ENCODE peak calls at places on chromosome 13, in five cellular contexts. V is astrocyte, D is fibroblast of lung, U is vagina, Y is prostate gland. H is an unnamed sample. For H3K4me1, the result is how much of the 10 kb centered on the place peaks cover.

GRCh38 chr13:100176781-100177389 is 88.0 kb downstream of the PCCA start:
- DNase-seq in U (no peak), V (peak), D (peak), Y (no peak), H (no peak)

GRCh38 chr13:72737033-72737432 is 9.3 kb downstream of the BORA start:
- DNase-seq in D (no peak), U (no peak), Y (no peak), V (no peak), H (no peak)

GRCh38 chr13:99464441-99464949 is 36.8 kb upstream of the TM9SF2 start:
- DNase-seq in D (no peak), V (no peak), U (no peak), Y (no peak), H (no peak)

GRCh38 chr13:23322353-23323336 is 110.9 kb downstream of the SACS start:
- DNase-seq in D (peak), U (no peak), Y (no peak), V (no peak), H (no peak)

GRCh38 chr13:22080832-22081231 is 410.0 kb downstream of the FGF9 start:
- DNase-seq in Y (no peak), D (no peak), U (no peak), V (no peak), H (no peak)

GRCh38 chr13:73141292-73141771 is 82.5 kb downstream of the KLF5 start:
- DNase-seq in V (peak), Y (no peak), D (peak), U (no peak), H (peak)

GRCh38 chr13:113096745-113097305 is 8.8 kb upstream of the F7 start:
- DNase-seq in Y (no peak), V (no peak), D (no peak), U (no peak), H (no peak)

GRCh38 chr13:73496711-73497110 is 437.9 kb downstream of the KLF5 start:
- DNase-seq in D (no peak), V (no peak), Y (no peak), U (no peak), H (no peak)

GRCh38 chr13:101514695-101515275 is 62.3 kb downstream of the ITGBL1 start:
- DNase-seq in U (no peak), D (peak), V (peak), Y (no peak), H (no peak)

GRCh38 chr13:84430441-84430840 is 548.2 kb upstream of the SLITRK1 start:
- DNase-seq in U (no peak), V (no peak), D (no peak), Y (no peak), H (no peak)

GRCh38 chr13:26663801-26664200 is 96.8 kb downstream of the GPR12 start:
- DNase-seq in U (no peak), D (no peak), V (no peak), Y (no peak), H (no peak)

GRCh38 chr13:63184693-63185092 is 1769.0 kb upstream of the PCDH20 start:
- DNase-seq in V (peak), Y (no peak), U (no peak), D (peak), H (no peak)

GRCh38 chr13:71368301-71368700 is 498.7 kb downstream of the DACH1 start:
- DNase-seq in V (no peak), Y (no peak), D (no peak), U (no peak), H (no peak)

GRCh38 chr13:50309872-50310594 is 294.8 kb downstream of the KCNRG start:
- DNase-seq in V (peak), Y (no peak), D (peak), U (no peak), H (no peak)

GRCh38 chr13:46124967-46125933 is 20.4 kb upstream of the CPB2 start:
- DNase-seq in U (no peak), V (no peak), D (no peak), Y (no peak), H (no peak)

GRCh38 chr13:99297330-99297729 is 9.9 kb downstream of the GPR183 start:
- DNase-seq in Y (no peak), D (peak), U (no peak), V (no peak), H (no peak)

GRCh38 chr13:50691682-50692263 is 151.7 kb downstream of the DLEU7 start:
- DNase-seq in Y (no peak), D (peak), V (peak), U (no peak), H (no peak)

GRCh38 chr13:36950330-36950729 is 30.3 kb upstream of the SMAD9 start:
- DNase-seq in U (no peak), Y (no peak), V (no peak), D (no peak), H (no peak)

GRCh38 chr13:91133941-91134772 is 213.3 kb upstream of the MIR17HG start:
- DNase-seq in D (peak), V (peak), Y (peak), U (no peak), H (peak)

GRCh38 chr13:105329359-105329758 is 1206.1 kb downstream of the EFNB2 start:
- DNase-seq in D (peak), U (no peak), Y (no peak), V (peak), H (no peak)

GRCh38 chr13:46639033-46639981 is 86.3 kb downstream of the LRCH1 start:
- DNase-seq in Y (no peak), V (peak), U (no peak), D (peak), H (no peak)

GRCh38 chr13:99375806-99376080 is 68.5 kb upstream of the GPR183 start:
- DNase-seq in D (no peak), Y (no peak), V (no peak), U (no peak), H (no peak)

GRCh38 chr13:48600374-48601364 is 53.1 kb upstream of the CYSLTR2 start:
- DNase-seq in D (peak), U (no peak), Y (no peak), V (peak), H (no peak)

GRCh38 chr13:100330662-100331061 is 241.8 kb downstream of the PCCA start:
- DNase-seq in U (no peak), D (peak), V (no peak), Y (no peak), H (no peak)

GRCh38 chr13:62375653-62376052 is 960.0 kb upstream of the PCDH20 start:
- DNase-seq in U (no peak), Y (no peak), D (no peak), V (no peak), H (no peak)

GRCh38 chr13:50901701-50902100 is 7.9 kb upstream of the RNASEH2B start:
- DNase-seq in V (no peak), U (no peak), D (peak), Y (peak), H (no peak)

GRCh38 chr13:34748078-34748477 is 194.0 kb upstream of the NBEA start:
- DNase-seq in Y (peak), V (peak), D (peak), U (no peak), H (no peak)

GRCh38 chr13:51733656-51734334 is 70.2 kb downstream of the DHRS12 start:
- DNase-seq in Y (no peak), D (no peak), U (no peak), V (no peak), H (no peak)

GRCh38 chr13:94707400-94708021 is 4.8 kb downstream of the SOX21 start:
- DNase-seq in Y (no peak), V (no peak), U (no peak), D (no peak), H (no peak)

GRCh38 chr13:48730971-48731658 is 77.4 kb downstream of the CYSLTR2 start:
- DNase-seq in U (no peak), D (peak), V (peak), Y (no peak), H (no peak)

GRCh38 chr13:91347996-91348905 is 764 bp downstream of the MIR17HG start:
- DNase-seq in U (no peak), D (peak), V (peak), Y (peak), H (peak)

GRCh38 chr13:31361673-31362072 is 161.9 kb downstream of the B3GLCT start:
- DNase-seq in U (no peak), D (no peak), Y (no peak), V (no peak), H (no peak)

GRCh38 chr13:43905435-43906031 is 25.8 kb downstream of the LACC1 start:
- DNase-seq in V (peak), U (no peak), Y (peak), D (peak), H (no peak)

GRCh38 chr13:35136585-35136984 is 194.5 kb downstream of the NBEA start:
- DNase-seq in D (peak), U (no peak), Y (no peak), V (peak), H (no peak)

GRCh38 chr13:107554355-107554905 is 660.9 kb downstream of the LIG4 start:
- DNase-seq in V (no peak), D (no peak), Y (no peak), U (no peak), H (no peak)

GRCh38 chr13:98171806-98172569 is 5.1 kb downstream of the RNF113B start:
- DNase-seq in D (peak), V (peak), Y (no peak), U (no peak), H (peak)
- H3K4me3 ChIP-seq in D (peak), V (peak), Y (no peak), U (no peak), H (peak)

GRCh38 chr13:79992111-79992510 is 348.8 kb downstream of the SPRY2 start:
- DNase-seq in Y (no peak), V (no peak), U (no peak), D (no peak), H (no peak)

GRCh38 chr13:79989251-79989661 is 351.7 kb downstream of the SPRY2 start:
- DNase-seq in U (no peak), Y (no peak), D (peak), V (peak), H (no peak)

GRCh38 chr13:79988573-79988972 is 352.4 kb downstream of the SPRY2 start:
- DNase-seq in U (no peak), Y (no peak), D (peak), V (peak), H (peak)

GRCh38 chr13:79987761-79988160 is 353.2 kb downstream of the SPRY2 start:
- DNase-seq in D (no peak), Y (no peak), V (no peak), U (no peak), H (no peak)

DNA sequence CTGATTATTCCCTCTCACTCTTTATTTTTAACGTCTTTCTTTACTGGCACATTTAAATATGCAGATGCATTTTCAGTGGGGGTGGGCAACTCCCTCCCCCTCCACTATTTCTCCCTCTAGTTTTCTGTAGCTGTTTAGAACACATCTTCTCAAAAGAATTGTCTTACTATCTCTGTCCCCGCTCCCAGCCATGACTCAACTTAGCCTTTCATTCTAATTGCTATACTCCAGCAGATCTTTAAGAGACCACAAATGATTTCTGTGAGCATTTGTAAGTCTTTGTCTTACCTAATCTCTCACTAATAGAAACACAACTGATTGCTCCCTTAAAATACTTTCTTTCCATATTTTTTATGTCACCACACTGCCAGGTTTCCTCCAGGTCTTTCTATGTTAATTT is 350.9 kb downstream of the SPRY2 start:
- DNase-seq in V (peak), D (peak), Y (no peak), U (no peak), H (no peak)
- H3K4me1 ChIP-seq in V (under half), D (under half), Y (under half), U (under half), H (under half)

GRCh38 chr13:28117689-28118377 is 17.5 kb upstream of the FLT3 start:
- DNase-seq in Y (peak), U (no peak), V (no peak), D (no peak), H (peak)

GRCh38 chr13:28116736-28117135 is 16.4 kb upstream of the FLT3 start:
- DNase-seq in Y (no peak), U (no peak), V (no peak), D (no peak), H (no peak)

GRCh38 chr13:28121224-28121623 is 17.1 kb upstream of the PAN3 start:
- DNase-seq in D (no peak), V (no peak), Y (no peak), U (no peak), H (no peak)

DNA sequence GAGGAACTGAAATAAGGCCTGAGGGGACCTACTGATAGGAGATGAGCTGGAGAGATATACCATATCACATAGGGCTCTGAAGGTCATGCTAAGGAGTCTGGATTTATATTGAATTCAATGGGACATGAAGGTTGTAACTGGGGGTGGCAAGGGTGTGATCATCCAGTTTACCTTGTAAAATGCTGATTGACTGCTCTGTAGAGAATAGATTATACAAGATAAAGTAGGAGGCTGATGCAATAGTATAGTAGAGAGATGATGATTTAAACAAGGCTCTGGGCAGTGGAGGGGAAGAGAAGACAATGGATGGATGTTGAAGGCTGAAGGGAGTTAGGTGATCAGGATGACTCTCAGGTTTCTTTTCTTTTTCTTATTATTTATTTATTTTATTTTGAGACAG is 18.0 kb upstream of the PAN3 start:
- DNase-seq in D (no peak), Y (no peak), U (no peak), V (no peak), H (no peak)
- H3K4me3 ChIP-seq in D (no peak), Y (no peak), U (no peak), V (no peak), H (no peak)

GRCh38 chr13:41311607-41312500 is 787 bp downstream of the NAA16 start:
- DNase-seq in V (peak), U (no peak), Y (peak), D (peak), H (peak)

GRCh38 chr13:41313659-41314197 is 2.7 kb downstream of the NAA16 start:
- DNase-seq in U (no peak), D (no peak), V (no peak), Y (no peak), H (no peak)

GRCh38 chr13:41313117-41313516 is 2.0 kb downstream of the NAA16 start:
- DNase-seq in D (no peak), U (no peak), Y (no peak), V (no peak), H (no peak)

GRCh38 chr13:41308241-41308640 is 2.8 kb upstream of the NAA16 start:
- DNase-seq in D (peak), U (no peak), Y (no peak), V (peak), H (no peak)

DNA sequence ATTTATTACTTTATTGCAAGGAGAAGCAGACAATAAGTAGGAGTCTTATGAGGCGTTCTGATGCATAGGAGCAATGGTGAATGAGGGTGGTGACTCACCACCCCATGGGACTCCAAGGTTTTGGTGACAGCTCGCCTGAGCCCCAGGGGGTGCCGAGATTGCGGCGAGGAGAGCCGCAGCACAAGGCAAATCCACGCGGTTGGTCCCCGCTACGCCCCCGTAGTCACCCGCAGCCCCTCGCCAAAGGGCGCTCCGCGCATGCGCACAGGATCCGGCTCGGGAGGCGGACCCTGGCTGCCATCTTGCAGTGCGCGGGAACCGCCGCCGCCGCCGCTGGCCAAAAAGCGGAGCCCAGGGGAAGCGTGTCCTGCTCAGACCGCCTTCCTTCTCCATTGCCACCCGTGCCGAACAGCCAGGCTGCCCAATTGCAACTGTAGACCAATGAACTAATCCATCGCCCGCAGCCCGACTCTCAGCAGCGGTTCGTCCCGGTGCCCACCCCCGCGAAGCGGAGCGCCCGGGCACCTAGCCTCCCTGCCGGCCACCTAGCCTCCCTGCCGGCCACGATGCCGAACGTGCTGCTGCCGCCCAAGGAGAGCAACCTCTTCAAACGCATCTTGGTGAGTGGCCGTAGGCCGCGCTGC is at the start of gene NAA16:
- DNase-seq in Y (peak), U (no peak), D (peak), V (peak), H (peak)
- H3K4me1 ChIP-seq in Y (under half), U (under half), D (under half), V (under half), H (under half)

GRCh38 chr13:67146523-67147130 is 83.5 kb downstream of the PCDH9 start:
- DNase-seq in D (no peak), V (no peak), U (no peak), Y (no peak), H (no peak)
- H3K4me3 ChIP-seq in D (no peak), V (no peak), U (no peak), Y (no peak), H (no peak)

DNA sequence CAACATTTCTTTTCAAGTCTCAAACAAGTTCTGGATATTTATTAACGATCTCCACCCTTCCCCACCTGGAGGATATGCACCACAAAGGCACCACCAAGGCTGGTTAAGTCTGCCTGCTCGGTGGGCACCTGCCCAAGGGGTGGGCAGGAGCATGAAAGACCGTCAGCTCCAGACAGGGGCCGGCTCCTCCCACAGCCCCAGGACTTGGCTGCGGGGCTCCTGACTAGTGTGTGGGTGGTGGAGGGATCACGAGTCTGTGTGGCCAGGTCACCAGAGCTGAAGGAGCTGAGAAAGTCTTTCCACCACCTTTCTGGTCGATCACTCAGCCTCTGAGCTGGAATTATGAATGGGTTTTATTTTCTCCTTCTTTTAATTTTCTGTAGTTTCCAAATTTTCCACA is 7.8 kb downstream of the SLC7A1 start:
- DNase-seq in D (peak), U (no peak), Y (no peak), V (peak), H (no peak)
- H3K4me1 ChIP-seq in D (under half), U (under half), Y (under half), V (half or more), H (under half)

DNA sequence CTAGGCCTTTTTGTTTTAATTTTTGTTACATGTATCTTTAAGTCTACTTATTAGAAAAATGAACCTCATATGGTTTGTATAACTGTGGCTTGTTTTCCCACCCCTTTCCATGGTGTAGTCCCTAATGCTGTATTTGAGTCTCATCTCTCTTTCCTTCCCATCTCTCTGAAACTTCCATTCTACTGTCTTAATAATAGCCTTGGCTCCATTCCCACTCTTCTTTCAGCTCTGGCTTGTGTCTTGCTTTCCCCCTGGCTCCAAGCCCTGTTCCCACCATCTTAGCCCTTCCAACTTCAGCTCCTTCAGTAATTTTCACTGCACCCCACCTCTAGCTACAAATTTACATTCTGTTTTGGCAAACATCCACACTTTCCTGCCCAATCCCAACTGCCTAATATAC is 137.6 kb downstream of the SLITRK6 start:
- DNase-seq in V (no peak), D (no peak), U (no peak), Y (no peak), H (no peak)
- H3K4me3 ChIP-seq in V (no peak), D (no peak), U (no peak), Y (no peak), H (no peak)